ENCODE peak calls at places on chromosome 16, in ten cellular contexts. One of them, this sample, is unnamed.

GRCh38 chr16:19748389-19749110 is 30.5 kb downstream of the IQCK start:
- DNase-seq in COR-L47: no peak
- DNase-seq in NCI-H1092: no peak
- DNase-seq in activated CD8-positive, alpha-beta memory T cell treated with anti-CD3 and anti-CD28 coated beads for 1 hour: no peak
- DNase-seq in EH: no peak
- DNase-seq in aorta: no peak
- DNase-seq in stimulated activated CD8-positive, alpha-beta memory T cell treated with anti-CD3 and anti-CD28 coated beads, Interleukin-7, amount 100 ng/mL, for 24 hours: no peak
- DNase-seq in NCI-H1930: no peak
- DNase-seq in fibroblast of mammary gland: no peak
- DNase-seq in activated CD4-positive, CD25-positive, alpha-beta regulatory T cell treated with anti-CD3 and anti-CD28 coated beads, Interleukin-2, amount 50 U/mL, for 16 hours: no peak
- DNase-seq in this sample: no peak

GRCh38 chr16:87314990-87315420 is 2.2 kb downstream of the C16orf95 start:
- DNase-seq in COR-L47: no peak
- DNase-seq in NCI-H1092: no peak
- DNase-seq in activated CD8-positive, alpha-beta memory T cell treated with anti-CD3 and anti-CD28 coated beads for 1 hour: no peak
- DNase-seq in EH: no peak
- DNase-seq in aorta: peak; percentile 21
- DNase-seq in stimulated activated CD8-positive, alpha-beta memory T cell treated with anti-CD3 and anti-CD28 coated beads, Interleukin-7, amount 100 ng/mL, for 24 hours: no peak
- DNase-seq in NCI-H1930: no peak
- DNase-seq in fibroblast of mammary gland: no peak
- DNase-seq in activated CD4-positive, CD25-positive, alpha-beta regulatory T cell treated with anti-CD3 and anti-CD28 coated beads, Interleukin-2, amount 50 U/mL, for 16 hours: no peak
- DNase-seq in this sample: no peak

GRCh38 chr16:58020628-58021521 is 4.7 kb upstream of the MMP15 start:
- DNase-seq in COR-L47: peak; percentile 14
- DNase-seq in NCI-H1092: no peak
- DNase-seq in activated CD8-positive, alpha-beta memory T cell treated with anti-CD3 and anti-CD28 coated beads for 1 hour: peak; percentile 44
- DNase-seq in EH: peak; percentile 55
- DNase-seq in aorta: no peak
- DNase-seq in stimulated activated CD8-positive, alpha-beta memory T cell treated with anti-CD3 and anti-CD28 coated beads, Interleukin-7, amount 100 ng/mL, for 24 hours: peak; percentile 40
- DNase-seq in NCI-H1930: peak; percentile 16
- DNase-seq in fibroblast of mammary gland: peak; percentile 46
- DNase-seq in activated CD4-positive, CD25-positive, alpha-beta regulatory T cell treated with anti-CD3 and anti-CD28 coated beads, Interleukin-2, amount 50 U/mL, for 16 hours: peak; percentile 41
- DNase-seq in this sample: no peak

GRCh38 chr16:66478733-66479511 is 51.8 kb downstream of the BEAN1 start:
- DNase-seq in COR-L47: peak; percentile 22
- DNase-seq in NCI-H1092: no peak
- DNase-seq in activated CD8-positive, alpha-beta memory T cell treated with anti-CD3 and anti-CD28 coated beads for 1 hour: peak; percentile 63
- DNase-seq in EH: peak; percentile 73
- DNase-seq in aorta: peak; percentile 86
- DNase-seq in stimulated activated CD8-positive, alpha-beta memory T cell treated with anti-CD3 and anti-CD28 coated beads, Interleukin-7, amount 100 ng/mL, for 24 hours: peak; percentile 67
- DNase-seq in NCI-H1930: no peak
- DNase-seq in fibroblast of mammary gland: peak; percentile 65
- DNase-seq in activated CD4-positive, CD25-positive, alpha-beta regulatory T cell treated with anti-CD3 and anti-CD28 coated beads, Interleukin-2, amount 50 U/mL, for 16 hours: peak; percentile 59
- DNase-seq in this sample: peak; percentile 59

GRCh38 chr16:31568577-31569359 is 41.1 kb downstream of the AHSP start:
- DNase-seq in COR-L47: no peak
- DNase-seq in NCI-H1092: no peak
- DNase-seq in activated CD8-positive, alpha-beta memory T cell treated with anti-CD3 and anti-CD28 coated beads for 1 hour: no peak
- DNase-seq in EH: peak; percentile 3
- DNase-seq in aorta: no peak
- DNase-seq in stimulated activated CD8-positive, alpha-beta memory T cell treated with anti-CD3 and anti-CD28 coated beads, Interleukin-7, amount 100 ng/mL, for 24 hours: no peak
- DNase-seq in NCI-H1930: peak; percentile 44
- DNase-seq in fibroblast of mammary gland: peak; percentile 12
- DNase-seq in activated CD4-positive, CD25-positive, alpha-beta regulatory T cell treated with anti-CD3 and anti-CD28 coated beads, Interleukin-2, amount 50 U/mL, for 16 hours: no peak
- DNase-seq in this sample: no peak

GRCh38 chr16:65120811-65121721 is 797 bp downstream of the CDH11 start:
- DNase-seq in COR-L47: no peak
- DNase-seq in NCI-H1092: no peak
- DNase-seq in activated CD8-positive, alpha-beta memory T cell treated with anti-CD3 and anti-CD28 coated beads for 1 hour: no peak
- DNase-seq in EH: peak; percentile 41
- DNase-seq in aorta: peak; percentile 51
- DNase-seq in stimulated activated CD8-positive, alpha-beta memory T cell treated with anti-CD3 and anti-CD28 coated beads, Interleukin-7, amount 100 ng/mL, for 24 hours: no peak
- DNase-seq in NCI-H1930: no peak
- DNase-seq in fibroblast of mammary gland: no peak
- DNase-seq in activated CD4-positive, CD25-positive, alpha-beta regulatory T cell treated with anti-CD3 and anti-CD28 coated beads, Interleukin-2, amount 50 U/mL, for 16 hours: no peak
- DNase-seq in this sample: no peak

GRCh38 chr16:72722552-72722951 is 325.4 kb downstream of the ZFHX3 start:
- DNase-seq in COR-L47: peak; percentile 98
- DNase-seq in NCI-H1092: peak; percentile 87
- DNase-seq in activated CD8-positive, alpha-beta memory T cell treated with anti-CD3 and anti-CD28 coated beads for 1 hour: no peak
- DNase-seq in EH: no peak
- DNase-seq in aorta: no peak
- DNase-seq in stimulated activated CD8-positive, alpha-beta memory T cell treated with anti-CD3 and anti-CD28 coated beads, Interleukin-7, amount 100 ng/mL, for 24 hours: no peak
- DNase-seq in NCI-H1930: peak; percentile 83
- DNase-seq in fibroblast of mammary gland: no peak
- DNase-seq in activated CD4-positive, CD25-positive, alpha-beta regulatory T cell treated with anti-CD3 and anti-CD28 coated beads, Interleukin-2, amount 50 U/mL, for 16 hours: no peak
- DNase-seq in this sample: peak; percentile 40

GRCh38 chr16:82005491-82005830 is 5.8 kb downstream of the SDR42E1 start:
- DNase-seq in COR-L47: no peak
- DNase-seq in NCI-H1092: no peak
- DNase-seq in activated CD8-positive, alpha-beta memory T cell treated with anti-CD3 and anti-CD28 coated beads for 1 hour: no peak
- DNase-seq in EH: no peak
- DNase-seq in aorta: no peak
- DNase-seq in stimulated activated CD8-positive, alpha-beta memory T cell treated with anti-CD3 and anti-CD28 coated beads, Interleukin-7, amount 100 ng/mL, for 24 hours: no peak
- DNase-seq in NCI-H1930: no peak
- DNase-seq in fibroblast of mammary gland: no peak
- DNase-seq in activated CD4-positive, CD25-positive, alpha-beta regulatory T cell treated with anti-CD3 and anti-CD28 coated beads, Interleukin-2, amount 50 U/mL, for 16 hours: no peak
- DNase-seq in this sample: no peak

GRCh38 chr16:27265982-27266381 is 2.6 kb downstream of the NSMCE1 start:
- DNase-seq in COR-L47: no peak
- DNase-seq in NCI-H1092: no peak
- DNase-seq in activated CD8-positive, alpha-beta memory T cell treated with anti-CD3 and anti-CD28 coated beads for 1 hour: no peak
- DNase-seq in EH: no peak
- DNase-seq in aorta: no peak
- DNase-seq in stimulated activated CD8-positive, alpha-beta memory T cell treated with anti-CD3 and anti-CD28 coated beads, Interleukin-7, amount 100 ng/mL, for 24 hours: no peak
- DNase-seq in NCI-H1930: no peak
- DNase-seq in fibroblast of mammary gland: no peak
- DNase-seq in activated CD4-positive, CD25-positive, alpha-beta regulatory T cell treated with anti-CD3 and anti-CD28 coated beads, Interleukin-2, amount 50 U/mL, for 16 hours: no peak
- DNase-seq in this sample: no peak

GRCh38 chr16:15576960-15577958 is 65.7 kb downstream of the MARF1 start:
- DNase-seq in COR-L47: no peak
- DNase-seq in NCI-H1092: no peak
- DNase-seq in activated CD8-positive, alpha-beta memory T cell treated with anti-CD3 and anti-CD28 coated beads for 1 hour: no peak
- DNase-seq in EH: no peak
- DNase-seq in aorta: no peak
- DNase-seq in stimulated activated CD8-positive, alpha-beta memory T cell treated with anti-CD3 and anti-CD28 coated beads, Interleukin-7, amount 100 ng/mL, for 24 hours: no peak
- DNase-seq in NCI-H1930: no peak
- DNase-seq in fibroblast of mammary gland: no peak
- DNase-seq in activated CD4-positive, CD25-positive, alpha-beta regulatory T cell treated with anti-CD3 and anti-CD28 coated beads, Interleukin-2, amount 50 U/mL, for 16 hours: no peak
- DNase-seq in this sample: no peak

GRCh38 chr16:53291757-53292392 is 142.4 kb upstream of the RBL2 start:
- DNase-seq in COR-L47: no peak
- DNase-seq in NCI-H1092: no peak
- DNase-seq in activated CD8-positive, alpha-beta memory T cell treated with anti-CD3 and anti-CD28 coated beads for 1 hour: no peak
- DNase-seq in EH: peak; percentile 64
- DNase-seq in aorta: no peak
- DNase-seq in stimulated activated CD8-positive, alpha-beta memory T cell treated with anti-CD3 and anti-CD28 coated beads, Interleukin-7, amount 100 ng/mL, for 24 hours: no peak
- DNase-seq in NCI-H1930: no peak
- DNase-seq in fibroblast of mammary gland: peak; percentile 49
- DNase-seq in activated CD4-positive, CD25-positive, alpha-beta regulatory T cell treated with anti-CD3 and anti-CD28 coated beads, Interleukin-2, amount 50 U/mL, for 16 hours: no peak
- DNase-seq in this sample: no peak

GRCh38 chr16:56589141-56590039 is at the start of gene MT3:
- DNase-seq in COR-L47: peak; percentile 66
- DNase-seq in NCI-H1092: peak; percentile 67
- DNase-seq in activated CD8-positive, alpha-beta memory T cell treated with anti-CD3 and anti-CD28 coated beads for 1 hour: no peak
- DNase-seq in EH: no peak
- DNase-seq in aorta: no peak
- DNase-seq in stimulated activated CD8-positive, alpha-beta memory T cell treated with anti-CD3 and anti-CD28 coated beads, Interleukin-7, amount 100 ng/mL, for 24 hours: no peak
- DNase-seq in NCI-H1930: peak; percentile 26
- DNase-seq in fibroblast of mammary gland: no peak
- DNase-seq in activated CD4-positive, CD25-positive, alpha-beta regulatory T cell treated with anti-CD3 and anti-CD28 coated beads, Interleukin-2, amount 50 U/mL, for 16 hours: no peak
- DNase-seq in this sample: no peak

GRCh38 chr16:85917012-85917411 is 18.1 kb downstream of the IRF8 start:
- DNase-seq in COR-L47: no peak
- DNase-seq in NCI-H1092: no peak
- DNase-seq in activated CD8-positive, alpha-beta memory T cell treated with anti-CD3 and anti-CD28 coated beads for 1 hour: no peak
- DNase-seq in EH: no peak
- DNase-seq in aorta: no peak
- DNase-seq in stimulated activated CD8-positive, alpha-beta memory T cell treated with anti-CD3 and anti-CD28 coated beads, Interleukin-7, amount 100 ng/mL, for 24 hours: no peak
- DNase-seq in NCI-H1930: no peak
- DNase-seq in fibroblast of mammary gland: no peak
- DNase-seq in activated CD4-positive, CD25-positive, alpha-beta regulatory T cell treated with anti-CD3 and anti-CD28 coated beads, Interleukin-2, amount 50 U/mL, for 16 hours: no peak
- DNase-seq in this sample: no peak

GRCh38 chr16:3065069-3065741 is at the start of gene IL32:
- DNase-seq in COR-L47: no peak
- DNase-seq in NCI-H1092: no peak
- DNase-seq in activated CD8-positive, alpha-beta memory T cell treated with anti-CD3 and anti-CD28 coated beads for 1 hour: peak; percentile 51
- DNase-seq in EH: peak; percentile 80
- DNase-seq in aorta: peak; percentile 77
- DNase-seq in stimulated activated CD8-positive, alpha-beta memory T cell treated with anti-CD3 and anti-CD28 coated beads, Interleukin-7, amount 100 ng/mL, for 24 hours: peak; percentile 54
- DNase-seq in NCI-H1930: no peak
- DNase-seq in fibroblast of mammary gland: peak; percentile 54
- DNase-seq in activated CD4-positive, CD25-positive, alpha-beta regulatory T cell treated with anti-CD3 and anti-CD28 coated beads, Interleukin-2, amount 50 U/mL, for 16 hours: peak; percentile 50
- DNase-seq in this sample: no peak

GRCh38 chr16:4944333-4945281 is 7.7 kb upstream of the PPL start:
- DNase-seq in COR-L47: peak; percentile 95
- DNase-seq in NCI-H1092: peak; percentile 58
- DNase-seq in activated CD8-positive, alpha-beta memory T cell treated with anti-CD3 and anti-CD28 coated beads for 1 hour: no peak
- DNase-seq in EH: peak; percentile 96
- DNase-seq in aorta: peak; percentile 95
- DNase-seq in stimulated activated CD8-positive, alpha-beta memory T cell treated with anti-CD3 and anti-CD28 coated beads, Interleukin-7, amount 100 ng/mL, for 24 hours: no peak
- DNase-seq in NCI-H1930: peak; percentile 52
- DNase-seq in fibroblast of mammary gland: peak; percentile 98
- DNase-seq in activated CD4-positive, CD25-positive, alpha-beta regulatory T cell treated with anti-CD3 and anti-CD28 coated beads, Interleukin-2, amount 50 U/mL, for 16 hours: no peak
- DNase-seq in this sample: no peak

GRCh38 chr16:69199382-69199781 is 12.4 kb downstream of the SNTB2 start:
- DNase-seq in COR-L47: no peak
- DNase-seq in NCI-H1092: no peak
- DNase-seq in activated CD8-positive, alpha-beta memory T cell treated with anti-CD3 and anti-CD28 coated beads for 1 hour: no peak
- DNase-seq in EH: peak; percentile 54
- DNase-seq in aorta: no peak
- DNase-seq in stimulated activated CD8-positive, alpha-beta memory T cell treated with anti-CD3 and anti-CD28 coated beads, Interleukin-7, amount 100 ng/mL, for 24 hours: no peak
- DNase-seq in NCI-H1930: no peak
- DNase-seq in fibroblast of mammary gland: peak; percentile 94
- DNase-seq in activated CD4-positive, CD25-positive, alpha-beta regulatory T cell treated with anti-CD3 and anti-CD28 coated beads, Interleukin-2, amount 50 U/mL, for 16 hours: no peak
- DNase-seq in this sample: no peak

GRCh38 chr16:23107117-23107516 is 42.1 kb downstream of the USP31 start:
- DNase-seq in COR-L47: peak; percentile 58
- DNase-seq in NCI-H1092: no peak
- DNase-seq in activated CD8-positive, alpha-beta memory T cell treated with anti-CD3 and anti-CD28 coated beads for 1 hour: no peak
- DNase-seq in EH: no peak
- DNase-seq in aorta: no peak
- DNase-seq in stimulated activated CD8-positive, alpha-beta memory T cell treated with anti-CD3 and anti-CD28 coated beads, Interleukin-7, amount 100 ng/mL, for 24 hours: no peak
- DNase-seq in NCI-H1930: no peak
- DNase-seq in fibroblast of mammary gland: no peak
- DNase-seq in activated CD4-positive, CD25-positive, alpha-beta regulatory T cell treated with anti-CD3 and anti-CD28 coated beads, Interleukin-2, amount 50 U/mL, for 16 hours: no peak
- DNase-seq in this sample: no peak

GRCh38 chr16:84067640-84068039 is 25.0 kb upstream of the SLC38A8 start:
- DNase-seq in COR-L47: no peak
- DNase-seq in NCI-H1092: no peak
- DNase-seq in activated CD8-positive, alpha-beta memory T cell treated with anti-CD3 and anti-CD28 coated beads for 1 hour: no peak
- DNase-seq in EH: no peak
- DNase-seq in aorta: no peak
- DNase-seq in stimulated activated CD8-positive, alpha-beta memory T cell treated with anti-CD3 and anti-CD28 coated beads, Interleukin-7, amount 100 ng/mL, for 24 hours: no peak
- DNase-seq in NCI-H1930: no peak
- DNase-seq in fibroblast of mammary gland: no peak
- DNase-seq in activated CD4-positive, CD25-positive, alpha-beta regulatory T cell treated with anti-CD3 and anti-CD28 coated beads, Interleukin-2, amount 50 U/mL, for 16 hours: no peak
- DNase-seq in this sample: no peak

GRCh38 chr16:14502932-14503741 is 126.9 kb downstream of the PARN start:
- DNase-seq in COR-L47: no peak
- DNase-seq in NCI-H1092: no peak
- DNase-seq in activated CD8-positive, alpha-beta memory T cell treated with anti-CD3 and anti-CD28 coated beads for 1 hour: no peak
- DNase-seq in EH: peak; percentile 57
- DNase-seq in aorta: no peak
- DNase-seq in stimulated activated CD8-positive, alpha-beta memory T cell treated with anti-CD3 and anti-CD28 coated beads, Interleukin-7, amount 100 ng/mL, for 24 hours: no peak
- DNase-seq in NCI-H1930: no peak
- DNase-seq in fibroblast of mammary gland: peak; percentile 81
- DNase-seq in activated CD4-positive, CD25-positive, alpha-beta regulatory T cell treated with anti-CD3 and anti-CD28 coated beads, Interleukin-2, amount 50 U/mL, for 16 hours: no peak
- DNase-seq in this sample: no peak

GRCh38 chr16:14284371-14284770 is 213.3 kb downstream of the MRTFB start:
- DNase-seq in COR-L47: no peak
- DNase-seq in NCI-H1092: no peak
- DNase-seq in activated CD8-positive, alpha-beta memory T cell treated with anti-CD3 and anti-CD28 coated beads for 1 hour: no peak
- DNase-seq in EH: no peak
- DNase-seq in aorta: no peak
- DNase-seq in stimulated activated CD8-positive, alpha-beta memory T cell treated with anti-CD3 and anti-CD28 coated beads, Interleukin-7, amount 100 ng/mL, for 24 hours: no peak
- DNase-seq in NCI-H1930: no peak
- DNase-seq in fibroblast of mammary gland: no peak
- DNase-seq in activated CD4-positive, CD25-positive, alpha-beta regulatory T cell treated with anti-CD3 and anti-CD28 coated beads, Interleukin-2, amount 50 U/mL, for 16 hours: no peak
- DNase-seq in this sample: no peak

This sample was measured in iPS DF 19.7.